ENCODE peak calls at places on chromosomes 2 and 18, in eight cellular contexts. Y, F, P, X, T, V, B and K are unnamed samples.

GRCh38 chr2:181105562-181105961 is 125.2 kb downstream of the UBE2E3 start:
- DNase-seq in V (no peak), P (no peak), Y (no peak), T (no peak), X (no peak), B (no peak), F (no peak), K (no peak)

GRCh38 chr2:163736433-163737168 is 793 bp upstream of the FIGN start:
- DNase-seq in P (peak; percentile 19), V (no peak), B (no peak), F (peak; percentile 75), Y (peak; percentile 82), T (peak; percentile 58), X (peak; percentile 35), K (peak; percentile 88)

GRCh38 chr18:55912071-55912470 is 324.1 kb upstream of the TCF4 start:
- DNase-seq in Y (no peak), P (no peak), T (no peak), X (no peak), B (no peak), F (no peak), V (no peak), K (no peak)

GRCh38 chr2:149068996-149069888 is 30.7 kb downstream of the LYPD6B start:
- DNase-seq in V (no peak), F (no peak), X (no peak), T (no peak), B (no peak), P (no peak), Y (no peak), K (no peak)

GRCh38 chr2:215773728-215774127 is 239.6 kb downstream of the MREG start:
- DNase-seq in Y (no peak), B (no peak), P (no peak), X (peak; percentile 63), F (no peak), T (no peak), V (no peak), K (no peak)

GRCh38 chr18:26700728-26701127 is 152.4 kb upstream of the KCTD1 start:
- DNase-seq in V (no peak), F (no peak), P (no peak), B (no peak), T (no peak), X (no peak), Y (no peak), K (no peak)

GRCh38 chr18:22558945-22559385 is 141.2 kb upstream of the CTAGE1 start:
- DNase-seq in F (peak; percentile 66), Y (peak; percentile 80), B (no peak), V (no peak), T (peak; percentile 66), P (peak; percentile 67), X (peak; percentile 75), K (peak; percentile 62)

GRCh38 chr2:196101325-196101981 is 32.8 kb upstream of the DNAH7 start:
- DNase-seq in V (no peak), F (no peak), Y (no peak), P (no peak), X (no peak), T (no peak), B (peak; percentile 69), K (no peak)

GRCh38 chr2:104846955-104847820 is 6.7 kb upstream of the POU3F3 start:
- DNase-seq in Y (no peak), B (no peak), V (no peak), X (no peak), P (no peak), F (no peak), T (no peak), K (no peak)

GRCh38 chr2:71833855-71834554 is 313.7 kb downstream of the CYP26B1 start:
- DNase-seq in P (peak; percentile 25), X (peak; percentile 63), T (peak; percentile 76), F (peak; percentile 86), V (no peak), Y (no peak), B (no peak), K (peak; percentile 18)

GRCh38 chr2:19775838-19776237 is 125.9 kb downstream of the TTC32 start:
- DNase-seq in B (no peak), X (no peak), Y (no peak), F (no peak), T (no peak), V (no peak), P (no peak), K (no peak)

GRCh38 chr18:46761054-46761769 is 4.4 kb upstream of the ST8SIA5 start:
- DNase-seq in Y (no peak), V (no peak), P (no peak), T (no peak), B (no peak), X (no peak), F (no peak), K (no peak)

GRCh38 chr2:96470636-96471035 is 34.5 kb downstream of the NEURL3 start:
- DNase-seq in V (no peak), X (peak; percentile 26), P (peak; percentile 67), T (peak; percentile 41), B (peak; percentile 25), Y (peak; percentile 85), F (no peak), K (peak; percentile 97)

GRCh38 chr2:118051956-118052355 is 36.3 kb upstream of the INSIG2 start:
- DNase-seq in Y (no peak), X (no peak), V (no peak), F (no peak), P (no peak), B (no peak), T (no peak), K (no peak)

GRCh38 chr18:24695168-24695567 is 234.7 kb downstream of the HRH4 start:
- DNase-seq in P (no peak), B (no peak), X (no peak), V (no peak), F (no peak), Y (no peak), T (no peak), K (no peak)

GRCh38 chr2:205687018-205687956 is 5.0 kb downstream of the NRP2 start:
- DNase-seq in V (no peak), T (no peak), F (peak; percentile 90), X (no peak), Y (no peak), B (no peak), P (no peak), K (peak; percentile 61)

GRCh38 chr2:164913640-164914346 is 41.5 kb downstream of the SLC38A11 start:
- DNase-seq in P (no peak), V (no peak), Y (no peak), X (no peak), T (no peak), B (no peak), F (no peak), K (no peak)

GRCh38 chr2:83686863-83687262 is 772.2 kb downstream of the SUCLG1 start:
- DNase-seq in V (no peak), T (no peak), B (no peak), X (no peak), P (no peak), Y (no peak), F (no peak), K (no peak)

GRCh38 chr2:29175338-29175737 is 60.1 kb downstream of the CLIP4 start:
- DNase-seq in F (no peak), T (no peak), Y (no peak), X (no peak), B (no peak), P (no peak), V (no peak), K (no peak)

DNA sequence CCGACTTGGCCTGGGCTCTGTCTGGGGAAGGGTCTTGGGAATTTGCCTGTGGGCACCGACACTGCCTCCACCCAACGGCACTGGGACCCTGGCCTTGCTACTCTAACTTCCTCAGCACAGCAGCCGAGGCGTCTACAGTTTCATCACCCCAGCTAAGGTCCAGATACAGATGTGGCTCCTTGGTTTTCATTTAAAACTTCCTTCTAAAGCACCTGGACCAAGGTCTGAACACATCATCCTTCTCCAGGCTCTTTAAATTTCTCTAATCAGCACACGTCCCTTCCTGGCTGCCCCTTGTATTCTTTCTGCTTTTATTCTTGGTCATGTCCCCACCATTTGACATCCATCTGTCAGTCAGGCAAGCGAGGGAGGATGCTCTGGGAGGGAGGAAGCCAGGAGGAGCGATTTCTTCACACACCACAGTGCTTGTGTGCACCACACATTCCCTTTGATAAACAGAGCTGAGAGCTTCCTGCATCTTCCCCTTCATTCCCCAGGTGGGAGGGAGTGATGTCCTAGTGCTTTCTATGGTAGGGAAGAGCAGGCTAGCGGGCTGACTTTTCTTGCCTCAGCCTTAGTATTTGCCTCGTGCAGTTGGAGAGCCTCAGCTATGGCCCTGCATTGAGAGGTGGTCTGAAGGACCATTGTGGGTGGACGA is 6.9 kb downstream of the LBH start:
- DNase-seq in X (no peak), F (peak; percentile 58), Y (no peak), P (no peak), B (peak; percentile 14), T (no peak), V (no peak), K (no peak)
- H3K4me3 ChIP-seq in X (peak overlapping the region; percentile 25), F (no peak overlapping the region), Y (no peak overlapping the region), P (no peak overlapping the region), B (no peak overlapping the region), T (peak overlapping the region; percentile 33), V (no peak overlapping the region), K (no peak overlapping the region)

DNA sequence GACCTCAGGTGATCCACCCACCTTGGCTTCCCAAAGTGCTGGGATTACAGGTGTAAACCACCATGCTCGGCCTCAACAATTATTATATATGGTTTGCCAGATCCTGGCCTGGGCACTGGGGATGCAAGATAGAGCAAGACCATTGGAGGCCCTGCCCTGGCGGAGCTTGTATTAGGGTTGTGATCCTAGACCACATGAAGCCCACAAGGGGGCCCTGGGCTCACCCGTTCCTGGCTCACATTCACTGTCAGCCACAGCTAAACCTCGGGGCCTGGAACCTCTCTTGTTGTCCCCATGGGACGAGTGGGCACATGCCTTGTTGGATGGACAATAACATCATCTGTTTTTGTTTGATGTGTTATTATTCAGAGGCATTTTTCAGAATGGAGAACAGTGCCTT is 14.9 kb downstream of the HPCAL1 start:
- DNase-seq in F (no peak), Y (no peak), B (no peak), T (no peak), P (no peak), X (no peak), V (no peak), K (peak; percentile 79)
- TF ChIP-seq CTCF in F (no peak), Y (no peak), B (no peak), T (no peak), P (no peak), X (no peak), V (no peak), K (peak; percentile 72)

DNA sequence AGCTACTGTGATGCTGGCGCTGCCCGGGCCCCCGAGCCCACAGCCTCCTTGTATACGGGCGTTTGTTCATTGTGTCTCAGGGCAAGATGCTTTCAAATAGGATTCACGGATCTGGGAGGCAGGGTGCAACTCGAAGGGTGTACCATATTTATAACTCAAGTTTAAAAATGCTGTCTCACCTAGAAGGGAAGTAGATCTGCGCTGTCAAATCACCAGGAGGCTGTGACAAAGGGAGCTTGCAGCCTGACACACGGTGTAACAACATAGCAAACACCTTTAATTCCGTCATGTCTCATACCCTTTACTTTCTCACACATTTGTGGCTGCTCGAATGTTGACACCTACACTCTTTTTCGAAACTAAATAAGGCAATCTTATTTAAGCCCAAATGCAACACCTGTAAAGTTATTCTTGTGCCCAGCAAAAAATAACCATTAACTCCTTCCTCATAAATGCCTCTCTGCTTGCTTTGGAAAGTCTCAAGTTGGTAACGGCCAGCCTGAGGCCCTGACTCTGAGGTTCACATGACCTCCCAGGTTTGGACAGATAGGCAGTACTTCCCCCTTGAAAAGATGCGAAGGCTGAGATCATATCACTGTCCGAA is 11.7 kb downstream of the ZEB2 start:
- DNase-seq in P (no peak), V (no peak), Y (peak; percentile 62), F (no peak), B (no peak), X (no peak), T (no peak), K (no peak)
- H3K4me3 ChIP-seq in P (no peak overlapping the region), V (no peak overlapping the region), Y (no peak overlapping the region), F (no peak overlapping the region), B (no peak overlapping the region), X (peak overlapping the region; percentile 71), T (peak overlapping the region; percentile 85), K (no peak overlapping the region)

GRCh38 chr2:69013837-69014796 is 1.1 kb downstream of the ANTXR1 start:
- DNase-seq in Y (no peak), B (no peak), P (no peak), F (no peak), X (no peak), V (no peak), T (no peak), K (peak; percentile 63)
- TF ChIP-seq CTCF in Y (no peak), B (no peak), P (no peak), F (no peak), X (peak; percentile 22), V (no peak), T (no peak), K (peak; percentile 16)